ENCODE peak calls at places on chromosomes 3 and 15, in five cellular contexts. Z is omental fat pad, G is RWPE1, K is mesothelial cell of epicardium, D is epithelial cell of esophagus. I is an unnamed sample.

GRCh38 chr15:69134841-69135240 is 25.6 kb upstream of the GLCE start:
- DNase-seq in Z (no peak), G (no peak), K (no peak), D (no peak), I (no peak)

GRCh38 chr3:132834327-132834726 is 112.1 kb upstream of the NPHP3 start:
- DNase-seq in Z (no peak), G (no peak), K (no peak), D (no peak), I (no peak)

GRCh38 chr3:72451840-72452239 is 396.4 kb downstream of the SHQ1 start:
- DNase-seq in Z (no peak), G (no peak), K (no peak), D (no peak), I (no peak)

GRCh38 chr15:56244811-56245576 is 1.3 kb upstream of the RFX7 start:
- DNase-seq in Z (no peak), G (no peak), K (no peak), D (no peak), I (no peak)

GRCh38 chr3:33581666-33582065 is 136.4 kb downstream of the CLASP2 start:
- DNase-seq in Z (no peak), G (no peak), K (no peak), D (no peak), I (no peak)

GRCh38 chr15:31200735-31201151 is 99.2 kb upstream of the TRPM1 start:
- DNase-seq in Z (no peak), G (no peak), K (peak), D (peak), I (no peak)

GRCh38 chr3:67898916-67899315 is 244.5 kb upstream of the SUCLG2 start:
- DNase-seq in Z (no peak), G (no peak), K (no peak), D (no peak), I (no peak)

GRCh38 chr15:82647045-82647834 is at the start of gene CPEB1:
- DNase-seq in Z (peak), G (peak), K (no peak), D (peak), I (no peak)

GRCh38 chr3:146685050-146685814 is 80.1 kb upstream of the PLSCR5 start:
- DNase-seq in Z (no peak), G (no peak), K (no peak), D (no peak), I (no peak)

GRCh38 chr3:89172150-89172549 is 64.7 kb downstream of the EPHA3 start:
- DNase-seq in Z (no peak), G (no peak), K (no peak), D (no peak), I (no peak)

GRCh38 chr3:34793066-34793465 is 846.3 kb upstream of the ARPP21 start:
- DNase-seq in Z (no peak), G (no peak), K (no peak), D (no peak), I (peak)

GRCh38 chr3:156216852-156217251 is 96.5 kb downstream of the KCNAB1 start:
- DNase-seq in Z (no peak), G (no peak), K (no peak), D (no peak), I (no peak)

GRCh38 chr3:49415931-49416601 is 3.8 kb downstream of the TCTA start:
- DNase-seq in Z (no peak), G (no peak), K (no peak), D (peak), I (no peak)

GRCh38 chr3:134008630-134009156 is 21.0 kb downstream of the SLCO2A1 start:
- DNase-seq in Z (no peak), G (peak), K (no peak), D (peak), I (peak)

GRCh38 chr15:45573961-45574629 is 13.1 kb upstream of the BLOC1S6 start:
- DNase-seq in Z (no peak), G (no peak), K (peak), D (no peak), I (no peak)

GRCh38 chr3:42070089-42070885 is 20.9 kb upstream of the TRAK1 start:
- DNase-seq in Z (no peak), G (no peak), K (no peak), D (peak), I (no peak)

GRCh38 chr3:186385856-186386602 is 24.0 kb upstream of the DGKG start:
- DNase-seq in Z (no peak), G (no peak), K (no peak), D (no peak), I (no peak)

GRCh38 chr3:14319654-14320182 is 82.7 kb upstream of the SLC6A6 start:
- DNase-seq in Z (no peak), G (peak), K (no peak), D (peak), I (no peak)

GRCh38 chr3:107662109-107662477 is 139.3 kb downstream of the BBX start:
- DNase-seq in Z (no peak), G (peak), K (no peak), D (peak), I (no peak)

GRCh38 chr3:131892331-131892730 is 142.5 kb downstream of the CPNE4 start:
- DNase-seq in Z (no peak), G (no peak), K (no peak), D (no peak), I (no peak)

GRCh38 chr15:89171136-89172072 is 50.0 kb downstream of the RLBP1 start:
- DNase-seq in Z (no peak), G (peak), K (no peak), D (peak), I (no peak)

GRCh38 chr15:79849789-79850188 is 47.0 kb downstream of the MTHFS start:
- DNase-seq in Z (no peak), G (no peak), K (no peak), D (peak), I (no peak)

GRCh38 chr15:76837474-76837873 is 67.7 kb downstream of the SCAPER start:
- DNase-seq in Z (no peak), G (no peak), K (no peak), D (no peak), I (no peak)

GRCh38 chr3:29757054-29757777 is 476.3 kb downstream of the RBMS3 start:
- DNase-seq in Z (no peak), G (peak), K (no peak), D (peak), I (no peak)

GRCh38 chr15:90064931-90065681 is 37.2 kb downstream of the IDH2 start:
- DNase-seq in Z (no peak), G (no peak), K (no peak), D (no peak), I (no peak)

GRCh38 chr3:194497799-194498575 is 11.2 kb upstream of the ATP13A3 start:
- DNase-seq in Z (peak), G (no peak), K (no peak), D (no peak), I (no peak)

GRCh38 chr3:89227634-89228033 is 120.2 kb downstream of the EPHA3 start:
- DNase-seq in Z (no peak), G (no peak), K (no peak), D (no peak), I (no peak)

GRCh38 chr15:87817553-87817952 is 439.0 kb downstream of the NTRK3 start:
- DNase-seq in Z (no peak), G (no peak), K (no peak), D (no peak), I (no peak)

GRCh38 chr3:141039573-141039972 is 11.6 kb upstream of the SPSB4 start:
- DNase-seq in Z (no peak), G (no peak), K (no peak), D (peak), I (no peak)

GRCh38 chr3:195064300-195064931 is 206.5 kb downstream of the XXYLT1 start:
- DNase-seq in Z (no peak), G (no peak), K (no peak), D (no peak), I (no peak)

GRCh38 chr3:123028233-123028828 is 768 bp upstream of the SEMA5B start:
- DNase-seq in Z (no peak), G (peak), K (no peak), D (peak), I (no peak)

GRCh38 chr3:169573129-169573528 is 90.4 kb downstream of the MECOM start:
- DNase-seq in Z (no peak), G (no peak), K (no peak), D (no peak), I (no peak)
- TF ChIP-seq CTCF in Z (no peak), G (no peak), K (peak), D (no peak), I (no peak)

DNA sequence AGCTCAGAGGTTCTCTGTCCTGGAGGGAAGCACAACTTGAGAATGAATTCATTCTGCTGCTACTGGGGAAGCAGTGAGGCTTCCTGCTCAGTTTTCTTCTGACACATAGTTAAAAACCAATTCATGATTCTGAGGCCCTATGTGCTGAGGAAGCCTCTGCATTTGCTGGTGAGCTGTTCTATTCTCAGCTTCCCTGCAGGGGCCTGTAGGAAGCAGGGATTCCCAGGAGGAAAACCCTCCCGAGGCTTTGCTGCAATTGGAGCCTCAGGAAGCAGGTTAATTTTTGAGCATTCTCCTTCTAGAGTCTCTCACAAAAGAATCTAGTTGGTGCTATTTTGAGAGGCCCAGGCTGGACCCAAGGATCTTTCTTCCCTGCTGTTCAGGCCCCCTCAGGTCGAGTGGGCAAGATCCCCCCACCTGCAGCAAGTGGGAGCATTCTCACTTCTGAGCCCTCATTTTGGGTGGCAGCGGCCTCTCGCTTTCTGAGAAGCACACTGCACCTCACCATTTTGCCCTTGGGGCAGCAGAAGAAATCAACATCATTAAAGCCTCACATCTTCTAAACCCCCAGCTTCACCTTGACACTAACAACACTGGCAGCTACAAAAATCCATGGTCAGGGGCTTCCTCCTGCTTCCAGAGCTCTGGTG is 197.5 kb upstream of the TSC22D2 start:
- DNase-seq in Z (no peak), G (no peak), K (no peak), D (no peak), I (no peak)
- TF ChIP-seq CTCF in Z (no peak), G (no peak), K (no peak), D (no peak), I (no peak)

GRCh38 chr3:119880966-119881365 is 99.1 kb downstream of the NR1I2 start:
- DNase-seq in Z (no peak), G (no peak), K (no peak), D (peak), I (no peak)

GRCh38 chr3:119883461-119884160 is 101.7 kb downstream of the NR1I2 start:
- DNase-seq in Z (no peak), G (no peak), K (no peak), D (no peak), I (no peak)

GRCh38 chr3:119884161-119884557 is 102.3 kb downstream of the NR1I2 start:
- DNase-seq in Z (no peak), G (no peak), K (no peak), D (no peak), I (no peak)

DNA sequence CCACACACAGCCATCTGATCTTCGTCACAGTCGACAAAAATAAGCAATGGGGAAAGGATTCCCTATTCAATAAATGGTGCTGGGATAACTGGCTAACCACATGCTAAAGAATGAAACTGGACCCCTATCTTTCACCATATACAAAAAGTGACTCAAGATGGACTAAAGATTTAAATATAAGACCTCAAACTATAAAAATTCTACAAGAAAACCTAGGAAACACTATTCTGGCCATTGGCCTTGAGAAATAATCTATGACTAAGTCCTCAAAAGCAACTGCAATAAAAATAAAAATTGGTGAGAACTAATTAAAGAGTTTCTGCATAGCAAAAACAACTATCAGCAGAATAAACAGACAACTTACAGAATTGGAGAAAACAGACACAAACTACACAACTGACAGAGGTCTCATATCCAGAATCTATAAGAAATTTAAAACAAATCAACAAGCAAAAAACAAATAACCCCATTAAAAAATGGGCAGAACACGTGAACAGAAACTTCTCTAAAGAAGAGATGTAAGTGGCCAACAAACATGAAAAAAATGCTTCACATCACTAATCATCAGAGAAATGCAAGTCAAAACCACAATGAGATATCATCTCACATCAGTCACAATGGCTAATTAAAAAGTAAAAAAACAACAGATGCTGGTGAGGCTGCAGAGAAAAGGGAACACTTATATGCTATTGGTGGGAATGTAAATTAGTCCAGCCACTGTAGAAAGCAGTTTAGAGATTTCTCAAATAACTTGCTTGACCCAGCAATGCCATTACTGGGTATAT is 104.0 kb downstream of the NR1I2 start:
- DNase-seq in Z (no peak), G (no peak), K (no peak), D (no peak), I (peak)
- TF ChIP-seq CTCF in Z (no peak), G (no peak), K (no peak), D (no peak), I (no peak)

GRCh38 chr15:37981781-37982180 is 47.3 kb downstream of the TMCO5A start:
- DNase-seq in Z (no peak), G (peak), K (no peak), D (peak), I (no peak)
- TF ChIP-seq CTCF in Z (no peak), G (peak), K (no peak), D (peak), I (peak)

GRCh38 chr3:104635872-104636580 is 730.7 kb upstream of the ALCAM start:
- DNase-seq in Z (no peak), G (no peak), K (no peak), D (no peak), I (no peak)
- TF ChIP-seq CTCF in Z (no peak), G (no peak), K (no peak), D (peak), I (peak)

GRCh38 chr15:51336011-51336410 is 2.4 kb downstream of the CYP19A1 start:
- DNase-seq in Z (no peak), G (no peak), K (no peak), D (no peak), I (no peak)
- TF ChIP-seq CTCF in Z (no peak), G (no peak), K (peak), D (no peak), I (no peak)

GRCh38 chr3:55180936-55181535 is 253.2 kb upstream of the LRTM1 start:
- DNase-seq in Z (no peak), G (peak), K (no peak), D (peak), I (no peak)
- TF ChIP-seq CTCF in Z (no peak), G (peak), K (peak), D (peak), I (peak)

I was measured in BJ.